ENCODE peak calls at places on chromosomes 1 and 21, in eight cellular contexts. Y is HCT116, P is fibroblast of lung, S is GM23248, O is neuronal stem cell, R is MM.1S, D is mesendoderm, C is neural progenitor cell. L is an unnamed sample.

GRCh38 chr1:76330993-76331603 is 256.6 kb downstream of the ST6GALNAC3 start:
- DNase-seq in Y (peak), P (peak), S (peak), O (peak), R (peak), D (peak), C (peak), L (peak)

GRCh38 chr21:15058718-15059316 is 6.0 kb downstream of the NRIP1 start:
- DNase-seq in Y (peak), P (peak), S (peak), O (no peak), R (peak), D (peak), C (no peak), L (no peak)

GRCh38 chr1:109391161-109391556 is 6.6 kb downstream of the SORT1 start:
- DNase-seq in Y (no peak), P (peak), S (peak), O (no peak), R (no peak), D (no peak), C (no peak), L (no peak)

GRCh38 chr1:154765970-154766369 is 104.1 kb downstream of the KCNN3 start:
- DNase-seq in Y (peak), P (peak), S (peak), O (no peak), R (peak), D (peak), C (peak), L (peak)

GRCh38 chr1:55428944-55429931 is 214.1 kb upstream of the USP24 start:
- DNase-seq in Y (peak), P (peak), S (peak), O (no peak), R (no peak), D (peak), C (no peak), L (no peak)

GRCh38 chr1:9296850-9297249 is 4.2 kb downstream of the SPSB1 start:
- DNase-seq in Y (no peak), P (no peak), S (no peak), O (no peak), R (no peak), D (no peak), C (no peak), L (no peak)

GRCh38 chr1:201463071-201463552 is 5.9 kb downstream of the PHLDA3 start:
- DNase-seq in Y (no peak), P (peak), S (peak), O (no peak), R (no peak), D (no peak), C (peak), L (no peak)

GRCh38 chr1:24555591-24556413 is at the start of gene NCMAP:
- DNase-seq in Y (peak), P (no peak), S (peak), O (no peak), R (peak), D (peak), C (peak), L (no peak)

GRCh38 chr1:210222288-210223006 is 10.1 kb upstream of the SERTAD4 start:
- DNase-seq in Y (no peak), P (peak), S (no peak), O (no peak), R (no peak), D (peak), C (peak), L (no peak)
- H3K4me2 ChIP-seq in Y (peak), P (no peak), S (no peak), O (no peak), R (no peak), D (no peak), C (peak), L (no peak)

GRCh38 chr1:197911172-197911856 is 5.9 kb upstream of the LHX9 start:
- DNase-seq in Y (no peak), P (no peak), S (peak), O (peak), R (no peak), D (no peak), C (peak), L (no peak)
- H3K4me2 ChIP-seq in Y (no peak), P (no peak), S (no peak), O (peak), R (peak), D (peak), C (peak), L (no peak)

GRCh38 chr1:23263380-23263887 is 46.1 kb upstream of the HTR1D start:
- DNase-seq in Y (no peak), P (no peak), S (no peak), O (peak), R (no peak), D (no peak), C (peak), L (no peak)
- H3K4me2 ChIP-seq in Y (no peak), P (no peak), S (no peak), O (no peak), R (no peak), D (no peak), C (peak), L (no peak)

GRCh38 chr21:42130447-42130846 is 59.3 kb downstream of the UMODL1 start:
- DNase-seq in Y (no peak), P (no peak), S (peak), O (no peak), R (no peak), D (no peak), C (no peak), L (no peak)

GRCh38 chr21:42133131-42133530 is 62.0 kb downstream of the UMODL1 start:
- DNase-seq in Y (no peak), P (no peak), S (no peak), O (no peak), R (no peak), D (no peak), C (no peak), L (no peak)

GRCh38 chr21:42132183-42132582 is 61.1 kb downstream of the UMODL1 start:
- DNase-seq in Y (no peak), P (no peak), S (no peak), O (no peak), R (no peak), D (no peak), C (no peak), L (no peak)

GRCh38 chr21:42127164-42128125 is 56.3 kb downstream of the UMODL1 start:
- DNase-seq in Y (no peak), P (no peak), S (no peak), O (no peak), R (no peak), D (no peak), C (no peak), L (no peak)

GRCh38 chr21:42129300-42130266 is 58.5 kb downstream of the UMODL1 start:
- DNase-seq in Y (no peak), P (no peak), S (peak), O (no peak), R (peak), D (no peak), C (no peak), L (no peak)
- H3K4me2 ChIP-seq in Y (no peak), P (no peak), S (no peak), O (no peak), R (peak), D (no peak), C (no peak), L (no peak)

GRCh38 chr1:180431683-180432082 is 70.7 kb downstream of the ACBD6 start:
- DNase-seq in Y (no peak), P (no peak), S (no peak), O (no peak), R (no peak), D (no peak), C (no peak), L (no peak)
- H3K4me2 ChIP-seq in Y (no peak), P (no peak), S (no peak), O (no peak), R (no peak), D (no peak), C (no peak), L (no peak)

DNA sequence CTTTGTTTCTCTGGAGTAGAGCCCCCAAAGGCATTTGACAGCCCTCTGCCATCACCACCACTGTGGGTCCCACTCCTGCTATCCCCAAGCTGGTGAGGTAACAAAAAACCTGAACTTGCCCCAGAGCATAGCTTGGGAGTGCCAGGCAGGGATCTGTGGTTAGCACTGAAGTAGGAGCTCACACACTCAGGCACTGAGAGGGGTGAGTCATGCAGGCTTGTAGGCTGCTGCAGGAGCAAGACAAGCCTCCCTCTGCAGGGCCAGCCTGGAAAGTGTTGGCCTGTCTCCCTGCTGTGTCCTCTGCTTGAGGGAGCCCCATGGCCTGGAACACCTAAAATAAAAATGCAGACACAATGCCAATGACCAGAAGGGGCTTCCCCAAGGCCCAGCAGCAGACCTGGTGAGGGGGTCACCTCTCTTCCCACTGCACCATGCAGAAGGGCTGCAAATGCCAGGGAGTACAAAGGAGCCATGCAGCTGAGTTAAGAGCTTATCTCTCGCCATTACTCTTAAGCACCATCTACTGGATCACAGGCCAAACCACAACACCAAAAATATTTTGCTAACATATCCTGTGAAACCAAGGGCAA is 108.9 kb upstream of the POGK start:
- DNase-seq in Y (peak), P (peak), S (peak), O (no peak), R (peak), D (peak), C (no peak), L (peak)
- H3K4me2 ChIP-seq in Y (no peak), P (no peak), S (no peak), O (no peak), R (no peak), D (no peak), C (no peak), L (no peak)